ENCODE peak calls at places on chromosomes 4 and X, in four cellular contexts. H is SK-N-SH, T is ascending aorta, N is right lobe of liver. S is an unnamed sample.

GRCh38 chr4:41174444-41174843 is 39.9 kb downstream of the APBB2 start:
- DNase-seq in H (no peak), T (no peak), N (no peak), S (no peak)

GRCh38 chrX:115911967-115912366 is 258.6 kb upstream of the AGTR2 start:
- DNase-seq in H (no peak), T (no peak), N (no peak), S (no peak)

GRCh38 chrX:39837688-39838087 is 260.1 kb downstream of the BCOR start:
- DNase-seq in T (no peak), N (no peak), H (no peak), S (no peak)

GRCh38 chr4:38857354-38858096 is 908 bp upstream of the TLR6 start:
- DNase-seq in T (no peak), N (no peak), H (no peak), S (no peak)

GRCh38 chr4:182143822-182144620 is 99.2 kb upstream of the TENM3 start:
- DNase-seq in N (no peak), H (peak), T (no peak), S (no peak)

GRCh38 chrX:36414056-36414455 is 494.5 kb downstream of the CFAP47 start:
- DNase-seq in T (no peak), H (no peak), N (no peak), S (no peak)

GRCh38 chrX:44431206-44431605 is 87.7 kb upstream of the EFHC2 start:
- DNase-seq in H (no peak), T (no peak), N (no peak), S (no peak)

GRCh38 chrX:148310402-148311200 is 189.8 kb upstream of the AFF2 start:
- DNase-seq in T (no peak), H (no peak), N (no peak), S (no peak)

GRCh38 chr4:177489847-177490246 is 47.6 kb upstream of the AGA start:
- DNase-seq in T (no peak), N (no peak), H (no peak), S (no peak)

GRCh38 chrX:10631416-10632145 is 11.2 kb upstream of the MID1 start:
- DNase-seq in T (no peak), H (no peak), N (no peak), S (no peak)

GRCh38 chr4:84498203-84499026 is 677 bp downstream of the NKX6-1 start:
- DNase-seq in N (no peak), H (peak), T (no peak), S (no peak)

GRCh38 chrX:32150141-32150540 is 1061.2 kb downstream of the DMD start:
- DNase-seq in T (no peak), N (no peak), H (no peak), S (no peak)

GRCh38 chr4:186192068-186192751 is 843 bp downstream of the CYP4V2 start:
- DNase-seq in N (peak), H (no peak), T (no peak), S (no peak)

GRCh38 chr4:137861682-137862081 is 329.4 kb upstream of the PCDH18 start:
- DNase-seq in H (peak), T (no peak), N (no peak), S (no peak)

GRCh38 chr4:138190452-138190858 is 51.7 kb downstream of the SLC7A11 start:
- DNase-seq in N (no peak), H (no peak), T (no peak), S (no peak)

GRCh38 chr4:5865896-5866599 is 26.8 kb downstream of the CRMP1 start:
- DNase-seq in H (no peak), T (no peak), N (no peak), S (no peak)

GRCh38 chrX:108699368-108699767 is 37.0 kb downstream of the IRS4 start:
- DNase-seq in H (peak), T (no peak), N (no peak), S (no peak)

GRCh38 chr4:152255437-152255836 is 280.5 kb downstream of the FBXW7 start:
- DNase-seq in H (no peak), N (no peak), T (no peak), S (no peak)

GRCh38 chrX:129961180-129962083 is 21.0 kb upstream of the BCORL1 start:
- DNase-seq in H (no peak), T (no peak), N (peak), S (peak)

GRCh38 chr4:101415962-101416361 is 68.6 kb upstream of the PPP3CA start:
- DNase-seq in T (no peak), N (no peak), H (no peak), S (peak)

GRCh38 chr4:124636793-124637192 is 75.7 kb downstream of the ANKRD50 start:
- DNase-seq in H (no peak), T (no peak), N (no peak), S (no peak)

GRCh38 chr4:142811034-142811433 is 35.1 kb downstream of the INPP4B start:
- DNase-seq in H (no peak), T (no peak), N (no peak), S (no peak)

GRCh38 chrX:19410259-19410658 is 66.5 kb downstream of the PDHA1 start:
- DNase-seq in T (no peak), N (no peak), H (no peak), S (no peak)

GRCh38 chr4:137703225-137703624 is 170.9 kb upstream of the PCDH18 start:
- DNase-seq in H (no peak), T (no peak), N (no peak), S (no peak)

GRCh38 chrX:103585421-103586313 is at the start of gene TCEAL4:
- DNase-seq in T (no peak), N (peak), H (peak), S (peak)

GRCh38 chrX:24799565-24799964 is 105.8 kb downstream of the POLA1 start:
- DNase-seq in H (no peak), N (no peak), T (no peak), S (no peak)

GRCh38 chr4:153318696-153319320 is 25.7 kb upstream of the MND1 start:
- DNase-seq in T (no peak), H (peak), N (no peak), S (no peak)

GRCh38 chrX:153668423-153669173 is 5.0 kb downstream of the PNCK start:
- DNase-seq in N (peak), H (no peak), T (no peak), S (no peak)

GRCh38 chrX:16023790-16024734 is 99.3 kb upstream of the GRPR start:
- DNase-seq in T (no peak), N (no peak), H (no peak), S (no peak)

GRCh38 chrX:107448625-107449468 is 605 bp upstream of the FRMPD3 start:
- DNase-seq in H (peak), N (no peak), T (no peak), S (no peak)

GRCh38 chrX:38514014-38514854 is 47.1 kb upstream of the TSPAN7 start:
- DNase-seq in H (no peak), T (no peak), N (no peak), S (no peak)

GRCh38 chrX:27565992-27566391 is 24.2 kb upstream of the DCAF8L2 start:
- DNase-seq in H (no peak), T (no peak), N (no peak), S (no peak)

GRCh38 chr4:9812530-9813340 is 31.3 kb downstream of the DRD5 start:
- DNase-seq in H (peak), N (no peak), T (no peak), S (no peak)

GRCh38 chr4:93776386-93777080 is 52.0 kb upstream of the ATOH1 start:
- DNase-seq in N (no peak), T (no peak), H (no peak), S (no peak)
- H3K4me3 ChIP-seq in N (no peak), T (no peak), H (no peak), S (no peak)

GRCh38 chr4:74375824-74376426 is 11.0 kb downstream of the EREG start:
- DNase-seq in N (no peak), T (no peak), H (no peak), S (no peak)
- H3K27ac ChIP-seq in N (no peak), T (no peak), H (no peak), S (no peak)

DNA sequence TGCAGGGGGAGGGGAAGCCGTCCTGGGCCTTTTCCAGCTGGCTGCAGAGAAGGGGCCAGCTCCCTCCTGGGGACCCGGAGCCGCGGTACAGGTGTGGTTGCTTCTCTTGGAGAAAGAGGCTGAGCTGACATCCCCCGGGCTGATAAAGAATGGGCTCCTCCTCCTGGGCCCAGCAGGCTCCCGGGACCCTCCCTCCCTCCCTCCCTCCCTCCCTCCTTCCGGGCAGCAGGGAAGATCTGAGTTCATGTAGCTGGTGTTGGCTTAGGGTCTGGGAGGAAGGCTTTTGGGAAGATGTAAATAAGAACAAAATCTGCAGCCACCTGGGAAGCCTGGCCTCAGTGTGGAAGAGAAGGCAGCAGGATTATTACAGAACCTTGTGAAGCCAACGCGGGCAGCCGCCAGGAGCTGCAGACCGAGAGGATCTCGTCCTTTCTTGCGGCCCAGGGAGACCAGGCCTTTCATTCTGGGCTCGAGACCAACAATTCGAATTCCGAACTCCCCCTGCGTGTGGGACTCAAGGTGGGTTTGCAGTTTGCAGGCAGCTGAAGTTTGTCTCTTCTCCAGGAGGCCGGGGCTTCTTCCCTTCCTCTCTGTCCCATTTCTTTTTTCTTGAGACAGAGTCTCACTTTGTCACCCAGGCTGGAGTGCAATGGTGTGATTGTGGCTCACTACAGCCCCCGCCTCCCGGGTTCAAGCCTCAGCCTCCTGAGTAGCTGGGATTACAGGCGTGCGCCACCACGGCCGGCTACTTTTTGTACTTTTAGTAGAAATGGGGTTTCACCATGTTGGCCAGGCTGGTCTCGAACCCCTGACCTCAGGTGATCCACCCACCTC is at the start of gene PLCXD1:
- DNase-seq in T (no peak), H (peak), N (peak), S (peak)
- H3K4me3 ChIP-seq in T (peak), H (peak), N (no peak), S (peak)

GRCh38 chr4:113564493-113564892 is 197.0 kb downstream of the CAMK2D start:
- DNase-seq in T (no peak), H (no peak), N (no peak), S (no peak)

GRCh38 chr4:113561758-113562157 is 199.8 kb downstream of the CAMK2D start:
- DNase-seq in H (no peak), N (no peak), T (no peak), S (no peak)

GRCh38 chr4:113563691-113564378 is 197.7 kb downstream of the CAMK2D start:
- DNase-seq in N (no peak), H (no peak), T (no peak), S (no peak)

GRCh38 chr4:113566015-113566795 is 195.3 kb downstream of the CAMK2D start:
- DNase-seq in N (no peak), T (no peak), H (no peak), S (no peak)

GRCh38 chr4:113565702-113566012 is 195.9 kb downstream of the CAMK2D start:
- DNase-seq in N (no peak), H (no peak), T (no peak), S (no peak)
- H3K27ac ChIP-seq in N (no peak), H (no peak), T (no peak), S (peak)

S was measured in spleen.